ENCODE peak calls at places on chromosome 19, in four cellular contexts. L, R, X and K are unnamed samples.

GRCh38 chr19:13962738-13963602 is 10.7 kb downstream of the DCAF15 start:
- DNase-seq in L (no peak), X (no peak), R (no peak), K (no peak)

GRCh38 chr19:31232220-31232619 is 117.0 kb downstream of the TSHZ3 start:
- DNase-seq in L (no peak), R (no peak), X (no peak), K (no peak)

GRCh38 chr19:35146746-35147466 is 3.9 kb downstream of the FXYD7 start:
- DNase-seq in L (no peak), R (no peak), X (no peak), K (no peak)

GRCh38 chr19:8340341-8341096 is 2.5 kb downstream of the KANK3 start:
- DNase-seq in X (no peak), L (no peak), R (no peak), K (no peak)

GRCh38 chr19:407501-408440 is 1.2 kb downstream of the C2CD4C start:
- DNase-seq in X (no peak), L (no peak), R (no peak), K (no peak)

GRCh38 chr19:1121395-1121794 is 17.6 kb downstream of the GPX4 start:
- DNase-seq in L (no peak), R (no peak), X (no peak), K (no peak)

GRCh38 chr19:56748443-56748842 is 76.9 kb upstream of the ZNF835 start:
- DNase-seq in X (peak), L (peak), R (no peak), K (peak)

GRCh38 chr19:7751157-7751783 is 3.9 kb upstream of the CD209 start:
- DNase-seq in L (no peak), R (peak), X (no peak), K (no peak)

GRCh38 chr19:19627442-19627715 is 641 bp downstream of the LPAR2 start:
- DNase-seq in L (no peak), R (no peak), X (no peak), K (no peak)

GRCh38 chr19:40777795-40778044 is 327 bp upstream of the RAB4B start:
- DNase-seq in X (no peak), L (no peak), R (no peak), K (no peak)

GRCh38 chr19:56476671-56477428 is at the start of gene ZNF667:
- DNase-seq in L (no peak), R (no peak), X (no peak), K (no peak)

GRCh38 chr19:35780058-35780457 is 4.7 kb downstream of the ARHGAP33 start:
- DNase-seq in X (no peak), L (no peak), R (no peak), K (no peak)

GRCh38 chr19:18254546-18255500 is 19.4 kb downstream of the IQCN start:
- DNase-seq in X (no peak), R (no peak), L (no peak), K (no peak)

GRCh38 chr19:39304701-39305571 is 8.7 kb downstream of the IFNL1 start:
- DNase-seq in X (no peak), R (no peak), L (no peak), K (no peak)

GRCh38 chr19:48603001-48603400 is 3.5 kb upstream of the SPACA4 start:
- DNase-seq in L (no peak), R (no peak), X (no peak), K (no peak)

GRCh38 chr19:51422053-51422448 is 4.6 kb upstream of the SIGLEC10 start:
- DNase-seq in R (no peak), X (peak), L (peak), K (peak)

GRCh38 chr19:32624410-32624809 is 43.4 kb downstream of the PDCD5 start:
- DNase-seq in R (no peak), L (no peak), X (no peak), K (no peak)

GRCh38 chr19:4980087-4980486 is 11.2 kb downstream of the KDM4B start:
- DNase-seq in X (no peak), L (no peak), R (no peak), K (no peak)

GRCh38 chr19:4338441-4339350 is at the start of gene STAP2:
- DNase-seq in X (peak), L (no peak), R (no peak), K (peak)

GRCh38 chr19:7063764-7064418 is 5.4 kb upstream of the MBD3L3 start:
- DNase-seq in R (no peak), L (no peak), X (no peak), K (no peak)

GRCh38 chr19:55254625-55254977 is 4.2 kb downstream of the PPP6R1 start:
- DNase-seq in X (no peak), L (no peak), R (no peak), K (no peak)

GRCh38 chr19:19294914-19295313 is 21.8 kb upstream of the TM6SF2 start:
- DNase-seq in R (no peak), X (no peak), L (no peak), K (no peak)

GRCh38 chr19:37699057-37699456 is 20.5 kb downstream of the ZNF607 start:
- DNase-seq in X (peak), R (no peak), L (no peak), K (no peak)

GRCh38 chr19:29831041-29831548 is 19.3 kb downstream of the CCNE1 start:
- DNase-seq in X (no peak), L (peak), R (no peak), K (no peak)

GRCh38 chr19:38543807-38544568 is 73.8 kb downstream of the MAP4K1 start:
- DNase-seq in X (peak), R (peak), L (peak), K (peak)

GRCh38 chr19:46404039-46404883 is 9.1 kb downstream of the CCDC8 start:
- DNase-seq in X (peak), L (peak), R (no peak), K (peak)

GRCh38 chr19:42469311-42470239 is 26.8 kb upstream of the CXCL17 start:
- DNase-seq in R (no peak), L (no peak), X (peak), K (no peak)

GRCh38 chr19:39795001-39795400 is 16.3 kb downstream of the LEUTX start:
- DNase-seq in L (no peak), R (peak), X (no peak), K (no peak)

GRCh38 chr19:12448808-12449207 is 8.0 kb upstream of the ZNF443 start:
- DNase-seq in X (peak), R (no peak), L (no peak), K (no peak)

GRCh38 chr19:6433165-6433564 is 398 bp downstream of the SLC25A41 start:
- DNase-seq in L (no peak), X (no peak), R (no peak), K (no peak)

GRCh38 chr19:41537789-41538188 is 38.2 kb upstream of the CEACAM21 start:
- DNase-seq in L (peak), R (no peak), X (peak), K (no peak)

GRCh38 chr19:17090501-17091074 is 15.0 kb downstream of the MYO9B start:
- DNase-seq in X (no peak), L (no peak), R (no peak), K (no peak)

GRCh38 chr19:920051-920857 is 3.1 kb downstream of the KISS1R start:
- DNase-seq in R (no peak), X (no peak), L (no peak), K (no peak)

DNA sequence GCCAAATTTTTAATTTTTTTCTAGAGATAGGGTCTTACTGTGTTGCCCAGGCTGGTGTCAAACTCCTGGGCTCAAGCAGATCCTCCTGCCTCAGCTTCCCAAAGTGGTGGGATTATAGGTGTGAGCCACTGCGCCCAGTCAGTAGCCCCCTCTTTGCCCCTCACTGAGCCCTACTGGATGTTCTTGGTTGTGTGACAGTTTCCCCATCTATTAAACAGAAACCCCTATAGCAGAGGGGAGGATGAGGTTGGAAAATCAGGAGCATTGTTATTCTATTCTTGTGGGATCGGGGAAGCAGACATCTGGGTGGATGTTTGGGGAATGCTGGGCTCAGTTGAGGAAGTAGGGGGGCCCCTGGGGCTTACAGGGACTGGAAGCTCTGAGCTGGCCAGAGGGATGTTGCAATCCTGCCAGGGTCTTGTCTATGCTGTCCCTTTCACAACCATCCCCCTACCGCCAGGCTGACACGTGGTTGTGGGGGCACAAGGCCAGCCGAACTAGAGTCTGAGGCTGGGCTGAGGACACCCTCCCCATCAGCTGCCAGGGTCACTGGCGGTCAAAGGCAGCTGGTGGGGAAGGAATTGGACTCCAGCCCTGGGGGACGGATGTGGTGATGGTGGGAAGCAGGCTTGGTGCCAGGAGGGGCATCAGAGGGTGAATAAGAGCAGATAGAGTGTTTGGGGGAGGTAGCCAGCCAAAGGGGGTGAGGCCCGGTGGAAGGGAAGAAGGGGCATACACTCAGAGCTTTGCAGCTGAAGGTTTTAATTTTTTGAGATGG is 10.9 kb downstream of the APOC1 start:
- DNase-seq in L (no peak), X (peak), R (no peak), K (no peak)
- TF ChIP-seq JUNB in L (no peak), X (peak), R (no peak), K (no peak)

DNA sequence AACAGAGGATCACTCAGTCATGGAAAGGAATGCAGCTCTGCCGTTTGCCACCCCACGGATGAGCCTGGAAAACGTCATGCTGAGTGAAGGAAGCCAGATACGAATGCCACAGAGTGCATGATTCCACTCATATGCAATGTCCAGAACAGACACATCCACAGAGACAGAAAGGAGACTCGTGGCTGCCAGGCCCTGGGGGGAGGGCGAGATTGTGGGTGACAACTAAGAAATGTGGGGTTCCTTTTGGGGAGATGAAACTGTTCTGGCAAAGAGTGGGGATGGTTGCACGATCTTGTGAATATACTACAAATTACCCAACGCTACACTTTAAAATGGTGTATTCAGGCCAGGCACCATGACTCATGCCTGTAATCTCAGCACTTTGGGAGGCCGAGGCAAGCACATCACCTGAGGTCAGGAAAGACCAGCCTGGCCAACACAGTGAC is 27.2 kb upstream of the NAPA start:
- DNase-seq in L (no peak), R (no peak), X (no peak), K (no peak)
- TF ChIP-seq RAD21 in L (no peak), R (no peak), X (no peak), K (no peak)

GRCh38 chr19:49637865-49638350 is 2.0 kb downstream of the RRAS start:
- DNase-seq in X (no peak), R (no peak), L (peak), K (peak)
- TF ChIP-seq JUNB in X (no peak), R (no peak), L (no peak), K (no peak)

GRCh38 chr19:28700176-28700575 is 512.8 kb downstream of the UQCRFS1 start:
- DNase-seq in L (no peak), R (no peak), X (no peak), K (no peak)

GRCh38 chr19:28701491-28701890 is 511.5 kb downstream of the UQCRFS1 start:
- DNase-seq in R (no peak), X (no peak), L (no peak), K (no peak)

GRCh38 chr19:28706693-28707092 is 506.3 kb downstream of the UQCRFS1 start:
- DNase-seq in R (no peak), X (no peak), L (no peak), K (no peak)

GRCh38 chr19:28703400-28703956 is 509.5 kb downstream of the UQCRFS1 start:
- DNase-seq in R (no peak), L (no peak), X (no peak), K (no peak)

GRCh38 chr19:28705008-28705407 is 507.9 kb downstream of the UQCRFS1 start:
- DNase-seq in L (peak), X (peak), R (no peak), K (peak)
- TF ChIP-seq RAD21 in L (no peak), X (no peak), R (no peak), K (no peak)